ENCODE peak calls at places on chromosome 9, in four cellular contexts. One of them, this sample, is unnamed.

GRCh38 chr9:92864152-92864551 is 13.7 kb downstream of the ZNF484 start:
- DNase-seq in naive B cell: no peak
- DNase-seq in NCI-H524: no peak
- DNase-seq in LoVo: no peak
- DNase-seq in this sample: no peak

GRCh38 chr9:37700131-37700530 is 49.4 kb downstream of the FRMPD1 start:
- DNase-seq in NCI-H524: no peak
- DNase-seq in naive B cell: no peak
- DNase-seq in LoVo: no peak
- DNase-seq in this sample: no peak

GRCh38 chr9:126056312-126057021 is 270.2 kb upstream of the MVB12B start:
- DNase-seq in NCI-H524: peak
- DNase-seq in LoVo: no peak
- DNase-seq in naive B cell: no peak
- DNase-seq in this sample: no peak

GRCh38 chr9:69121155-69122085 is 52.7 kb upstream of the TJP2 start:
- DNase-seq in naive B cell: peak
- DNase-seq in LoVo: peak
- DNase-seq in NCI-H524: peak
- DNase-seq in this sample: no peak

GRCh38 chr9:121699271-121700164 is 48.1 kb downstream of the DAB2IP start:
- DNase-seq in naive B cell: peak
- DNase-seq in LoVo: no peak
- DNase-seq in NCI-H524: peak
- DNase-seq in this sample: no peak

GRCh38 chr9:88202321-88202720 is 64.0 kb upstream of the SPATA31C2 start:
- DNase-seq in naive B cell: no peak
- DNase-seq in NCI-H524: no peak
- DNase-seq in LoVo: no peak
- DNase-seq in this sample: no peak

GRCh38 chr9:103904242-103904641 is 189.9 kb upstream of the SMC2 start:
- DNase-seq in naive B cell: no peak
- DNase-seq in LoVo: no peak
- DNase-seq in NCI-H524: peak
- DNase-seq in this sample: no peak

GRCh38 chr9:114000063-114000454 is 78.0 kb downstream of the AMBP start:
- DNase-seq in NCI-H524: no peak
- DNase-seq in LoVo: no peak
- DNase-seq in naive B cell: no peak
- DNase-seq in this sample: no peak

GRCh38 chr9:401223-401622 is 186.6 kb downstream of the DOCK8 start:
- DNase-seq in naive B cell: no peak
- DNase-seq in LoVo: no peak
- DNase-seq in NCI-H524: peak
- DNase-seq in this sample: no peak

GRCh38 chr9:127634698-127635097 is 22.6 kb downstream of the STXBP1 start:
- DNase-seq in naive B cell: no peak
- DNase-seq in NCI-H524: peak
- DNase-seq in LoVo: no peak
- DNase-seq in this sample: no peak

GRCh38 chr9:21936161-21936560 is 58.0 kb downstream of the CDKN2A start:
- DNase-seq in LoVo: no peak
- DNase-seq in NCI-H524: no peak
- DNase-seq in naive B cell: no peak
- DNase-seq in this sample: no peak

GRCh38 chr9:128753627-128754026 is 18.1 kb downstream of the ZER1 start:
- DNase-seq in naive B cell: no peak
- DNase-seq in NCI-H524: no peak
- DNase-seq in LoVo: no peak
- DNase-seq in this sample: no peak

GRCh38 chr9:34179528-34180138 is 790 bp downstream of the UBAP1 start:
- DNase-seq in naive B cell: peak
- DNase-seq in LoVo: peak
- DNase-seq in NCI-H524: no peak
- DNase-seq in this sample: peak

This sample was measured in skeletal muscle cell.